ENCODE peak calls at places on chromosomes 16 and 17, in six cellular contexts. A is right atrium auricular region, L is bronchial epithelial cell, B is stomach, U is SK-N-SH, T is breast epithelium. O is an unnamed sample.

GRCh38 chr17:2564876-2565275 is 28.6 kb upstream of the PAFAH1B1 start:
- DNase-seq in T (no peak), A (no peak), U (no peak), L (peak; percentile 97), B (peak; percentile 47), O (no peak)

GRCh38 chr17:19317359-19318095 is 45.0 kb downstream of the B9D1 start:
- DNase-seq in U (no peak), A (peak; percentile 88), B (peak; percentile 36), L (no peak), T (no peak), O (peak; percentile 69)

GRCh38 chr17:79851461-79851817 is 12.2 kb upstream of the CBX4 start:
- DNase-seq in U (no peak), L (peak; percentile 86), B (peak; percentile 81), A (no peak), T (no peak), O (peak; percentile 57)

GRCh38 chr16:79826732-79827514 is 226.4 kb upstream of the MAF start:
- DNase-seq in B (no peak), A (no peak), T (no peak), U (no peak), L (no peak), O (no peak)

GRCh38 chr16:68640972-68641371 is 4.1 kb upstream of the CDH3 start:
- DNase-seq in B (peak; percentile 29), L (peak; percentile 88), A (no peak), T (no peak), U (no peak), O (no peak)

GRCh38 chr17:76452646-76453430 is at the start of gene UBE2O:
- DNase-seq in T (peak; percentile 82), B (peak; percentile 88), U (peak; percentile 100), A (peak; percentile 79), L (peak; percentile 59), O (no peak)

GRCh38 chr16:28311913-28312312 is 19.6 kb downstream of the SBK1 start:
- DNase-seq in B (no peak), L (no peak), U (no peak), T (no peak), A (no peak), O (no peak)

GRCh38 chr17:45073414-45074070 is 12.4 kb downstream of the NMT1 start:
- DNase-seq in T (no peak), A (peak; percentile 74), L (no peak), U (no peak), B (no peak), O (no peak)

GRCh38 chr16:29848420-29849297 is 14.4 kb downstream of the CDIPT start:
- DNase-seq in T (peak; percentile 67), U (peak; percentile 83), A (peak; percentile 74), B (peak; percentile 81), L (peak; percentile 35), O (no peak)

GRCh38 chr17:79009397-79010303 is at the start of gene CANT1:
- DNase-seq in B (peak; percentile 85), T (peak; percentile 72), L (peak; percentile 57), A (no peak), U (peak; percentile 100), O (no peak)

GRCh38 chr17:65514082-65514481 is 47.4 kb downstream of the AXIN2 start:
- DNase-seq in T (no peak), L (peak; percentile 59), U (no peak), A (no peak), B (no peak), O (no peak)

GRCh38 chr17:17724991-17725852 is 44.0 kb downstream of the RAI1 start:
- DNase-seq in B (no peak), T (no peak), L (no peak), U (peak; percentile 69), A (no peak), O (no peak)

GRCh38 chr17:74804683-74805082 is 28.5 kb upstream of the NAT9 start:
- DNase-seq in B (no peak), L (no peak), A (no peak), U (no peak), T (no peak), O (no peak)

GRCh38 chr17:57107498-57108101 is 22.6 kb downstream of the AKAP1 start:
- DNase-seq in U (no peak), B (peak; percentile 59), A (no peak), T (no peak), L (peak; percentile 79), O (no peak)

GRCh38 chr16:11682655-11683096 is 14.4 kb downstream of the SNN start:
- DNase-seq in U (no peak), T (no peak), L (peak; percentile 96), B (no peak), A (no peak), O (peak; percentile 64)

GRCh38 chr16:81442909-81443687 is 1.5 kb upstream of the CMIP start:
- DNase-seq in T (no peak), U (no peak), A (no peak), B (no peak), L (no peak), O (no peak)

GRCh38 chr17:79600613-79601221 is 10.1 kb downstream of the RBFOX3 start:
- DNase-seq in B (no peak), U (peak; percentile 60), L (no peak), A (no peak), T (no peak), O (no peak)

GRCh38 chr17:47831934-47832327 is 461 bp downstream of the LRRC46 start:
- DNase-seq in B (no peak), T (no peak), U (no peak), A (no peak), L (no peak), O (no peak)

GRCh38 chr16:58582971-58583765 is 46.5 kb downstream of the CNOT1 start:
- DNase-seq in T (no peak), L (no peak), U (no peak), A (no peak), B (no peak), O (no peak)

GRCh38 chr16:28277537-28278388 is 14.6 kb upstream of the SBK1 start:
- DNase-seq in B (peak; percentile 91), A (peak; percentile 88), L (peak; percentile 47), T (peak; percentile 86), U (peak; percentile 86), O (no peak)

GRCh38 chr17:15892679-15893332 is 52.1 kb upstream of the ADORA2B start:
- DNase-seq in A (no peak), B (no peak), T (no peak), U (no peak), L (peak; percentile 64), O (no peak)

GRCh38 chr17:15893333-15894024 is 51.5 kb upstream of the ADORA2B start:
- DNase-seq in A (no peak), U (no peak), L (peak; percentile 45), T (no peak), B (no peak), O (no peak)

GRCh38 chr17:15892244-15892643 is 52.7 kb upstream of the ADORA2B start:
- DNase-seq in L (no peak), A (no peak), T (no peak), U (no peak), B (no peak), O (no peak)

GRCh38 chr17:15890279-15890892 is 54.5 kb upstream of the ADORA2B start:
- DNase-seq in U (no peak), A (no peak), T (no peak), B (no peak), L (no peak), O (no peak)

DNA sequence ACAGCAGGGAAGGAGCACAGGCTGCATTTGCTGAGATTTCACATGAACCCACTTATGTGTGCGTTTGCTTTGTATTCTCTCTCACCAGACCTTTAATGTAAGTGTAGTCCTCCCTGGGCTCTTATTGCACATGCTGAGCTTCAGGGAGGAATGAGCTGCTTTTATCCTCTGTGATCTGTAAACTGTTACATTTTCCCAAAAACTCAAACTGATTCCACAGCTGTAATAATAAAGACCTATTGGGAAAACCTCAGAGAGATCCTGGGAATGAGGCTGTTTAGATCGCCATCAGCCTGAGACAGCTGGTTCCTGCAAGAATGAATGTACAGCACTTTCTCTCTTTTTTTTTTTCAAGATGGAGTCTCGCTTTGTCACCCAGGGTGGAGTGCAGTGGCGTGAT is 53.6 kb upstream of the ADORA2B start:
- DNase-seq in T (no peak), L (no peak), U (no peak), B (no peak), A (no peak), O (no peak)
- H3K4me3 ChIP-seq in T (no peak overlapping the region), L (no peak overlapping the region), U (no peak overlapping the region), B (no peak overlapping the region), A (no peak overlapping the region), O (no peak overlapping the region)

GRCh38 chr17:31355935-31356334 is 34.5 kb upstream of the EVI2A start:
- DNase-seq in L (no peak), U (no peak), A (no peak), T (no peak), B (no peak), O (no peak)
- TF ChIP-seq CTCF in L (no peak), U (no peak), A (no peak), T (no peak), B (no peak), O (no peak)

GRCh38 chr17:41930009-41930832 is at the start of gene ODAD4:
- DNase-seq in T (peak; percentile 96), B (peak; percentile 98), U (peak; percentile 95), L (peak; percentile 97), A (peak; percentile 98), O (peak; percentile 82)
- H3K4me3 ChIP-seq in T (peak within 1 kb of the TSS; percentile 44), B (peak within 1 kb of the TSS; percentile 53), U (peak within 1 kb of the TSS; percentile 70), L (peak within 1 kb of the TSS; percentile 48), A (peak within 1 kb of the TSS; percentile 52), O (peak within 1 kb of the TSS; percentile 86)

GRCh38 chr16:13811834-13812233 is 108.1 kb upstream of the ERCC4 start:
- DNase-seq in L (no peak), B (no peak), U (no peak), A (no peak), T (no peak), O (no peak)
- TF ChIP-seq CTCF in L (no peak), B (no peak), U (no peak), A (no peak), T (no peak), O (no peak)

GRCh38 chr17:35448214-35448898 is at the start of gene SLFN13:
- DNase-seq in L (peak; percentile 76), A (peak; percentile 81), T (peak; percentile 78), B (peak; percentile 87), U (peak; percentile 17), O (no peak)

GRCh38 chr17:35449371-35449931 is 885 bp upstream of the SLFN13 start:
- DNase-seq in B (peak; percentile 30), A (peak; percentile 60), T (no peak), U (peak; percentile 11), L (no peak), O (no peak)

GRCh38 chr17:35447494-35447893 is 1.1 kb downstream of the SLFN13 start:
- DNase-seq in T (no peak), U (no peak), B (no peak), L (no peak), A (no peak), O (no peak)

DNA sequence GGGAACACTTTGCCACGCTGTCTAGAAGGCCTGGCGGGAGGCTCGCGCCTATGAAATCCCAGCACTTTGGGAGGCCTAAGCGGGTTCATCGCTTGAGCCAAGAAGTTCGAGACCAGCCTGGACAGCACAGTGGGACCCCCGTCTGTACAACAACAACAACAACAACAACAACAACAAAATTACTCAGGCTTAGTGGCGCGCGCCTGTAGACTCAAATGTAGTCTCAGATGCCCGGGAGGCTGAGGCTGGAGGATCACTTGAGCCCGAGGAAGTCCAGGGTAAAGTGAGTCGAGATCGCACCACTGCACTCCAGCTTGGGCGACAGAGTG is 297 bp upstream of the SLFN13 start:
- DNase-seq in T (no peak), U (no peak), B (no peak), A (no peak), L (no peak), O (no peak)
- H3K4me3 ChIP-seq in T (peak overlapping the region; percentile 43), U (no peak overlapping the region), B (peak overlapping the region; percentile 66), A (peak overlapping the region; percentile 63), L (no peak overlapping the region), O (peak overlapping the region; percentile 50)